ENCODE peak calls at places on chromosomes 6 and 20, in five cellular contexts. One of them, this sample, is unnamed.

GRCh38 chr20:3805594-3806264 is 9.6 kb downstream of the CDC25B start:
- DNase-seq in GM12878: no peak
- DNase-seq in HCT116: no peak
- DNase-seq in K562: peak
- DNase-seq in H1: no peak
- DNase-seq in this sample: no peak

GRCh38 chr6:112019619-112020018 is 34.3 kb upstream of the CCN6 start:
- DNase-seq in GM12878: no peak
- DNase-seq in H1: no peak
- DNase-seq in K562: no peak
- DNase-seq in HCT116: no peak
- DNase-seq in this sample: no peak

GRCh38 chr6:33426590-33427563 is 7.0 kb downstream of the SYNGAP1 start:
- DNase-seq in H1: no peak
- DNase-seq in HCT116: no peak
- DNase-seq in K562: peak
- DNase-seq in GM12878: no peak
- DNase-seq in this sample: no peak

GRCh38 chr6:126748141-126748540 is 370.3 kb upstream of the RSPO3 start:
- DNase-seq in GM12878: no peak
- DNase-seq in HCT116: no peak
- DNase-seq in H1: no peak
- DNase-seq in K562: no peak
- DNase-seq in this sample: no peak

GRCh38 chr6:47135772-47136171 is 93.6 kb upstream of the ADGRF1 start:
- DNase-seq in GM12878: no peak
- DNase-seq in HCT116: peak
- DNase-seq in K562: peak
- DNase-seq in H1: no peak
- DNase-seq in this sample: peak

GRCh38 chr6:134533991-134534390 is 216.1 kb upstream of the SGK1 start:
- DNase-seq in H1: no peak
- DNase-seq in K562: no peak
- DNase-seq in HCT116: no peak
- DNase-seq in GM12878: no peak
- DNase-seq in this sample: no peak

GRCh38 chr20:51720854-51721253 is 47.3 kb downstream of the ATP9A start:
- DNase-seq in HCT116: no peak
- DNase-seq in GM12878: no peak
- DNase-seq in H1: no peak
- DNase-seq in K562: no peak
- DNase-seq in this sample: no peak

GRCh38 chr6:95203153-95203754 is 374.1 kb upstream of the MANEA start:
- DNase-seq in K562: peak
- DNase-seq in H1: peak
- DNase-seq in GM12878: no peak
- DNase-seq in HCT116: peak
- DNase-seq in this sample: peak

GRCh38 chr6:53794073-53794719 is 609 bp upstream of the LRRC1 start:
- DNase-seq in K562: no peak
- DNase-seq in H1: no peak
- DNase-seq in HCT116: peak
- DNase-seq in GM12878: peak
- DNase-seq in this sample: peak

GRCh38 chr20:17225891-17226409 is 890 bp upstream of the PCSK2 start:
- DNase-seq in HCT116: no peak
- DNase-seq in GM12878: no peak
- DNase-seq in K562: no peak
- DNase-seq in H1: no peak
- DNase-seq in this sample: no peak
- TF ChIP-seq ZNF274 in HCT116: no peak
- TF ChIP-seq ZNF274 in GM12878: no peak
- TF ChIP-seq ZNF274 in K562: no peak
- TF ChIP-seq ZNF274 in H1: no peak
- TF ChIP-seq ZNF274 in this sample: no peak

GRCh38 chr20:58389324-58389967 is 417 bp downstream of the VAPB start:
- DNase-seq in GM12878: no peak
- DNase-seq in H1: no peak
- DNase-seq in HCT116: no peak
- DNase-seq in K562: peak
- DNase-seq in this sample: peak
- TF ChIP-seq POLR2A in GM12878: peak
- TF ChIP-seq POLR2A in H1: no peak
- TF ChIP-seq POLR2A in HCT116: no peak
- TF ChIP-seq POLR2A in K562: peak
- TF ChIP-seq POLR2A in this sample: no peak

DNA sequence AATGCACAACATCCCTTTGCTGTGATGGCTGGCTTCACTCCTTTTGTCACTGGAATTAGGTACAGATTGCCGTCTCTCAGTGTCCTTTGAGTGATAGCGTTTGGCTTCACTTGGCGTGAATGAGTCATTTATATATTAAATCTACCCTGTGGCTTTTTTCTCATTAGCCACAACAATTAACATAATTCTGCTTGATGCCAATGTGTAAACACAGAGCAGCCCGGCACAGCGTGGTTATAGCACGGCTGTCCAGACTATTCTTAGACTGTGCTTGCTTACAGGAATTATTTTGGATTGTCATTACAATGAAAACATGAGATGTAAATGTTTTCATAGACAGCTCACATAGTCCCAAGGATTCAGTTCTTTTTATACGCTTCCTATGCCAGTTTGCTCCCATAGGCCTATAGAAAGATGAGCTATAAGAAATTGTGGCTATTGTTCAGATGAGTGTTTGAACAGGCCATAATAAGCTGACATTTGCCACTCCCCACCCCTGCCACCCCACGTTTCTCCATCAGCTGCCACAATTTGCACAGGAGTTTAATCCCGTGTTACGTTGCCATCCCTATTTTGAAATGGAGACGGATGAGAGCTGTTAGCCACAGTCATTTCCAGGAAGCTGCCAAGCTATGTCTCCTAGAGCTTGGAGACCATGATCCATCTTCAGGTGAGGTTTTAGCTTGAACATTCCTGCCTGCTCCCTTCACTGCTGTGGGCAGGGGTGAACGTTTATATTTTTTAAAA is 65.9 kb downstream of the PPP1R14C start:
- DNase-seq in K562: no peak
- DNase-seq in GM12878: no peak
- DNase-seq in H1: no peak
- DNase-seq in HCT116: no peak
- DNase-seq in this sample: no peak
- TF ChIP-seq ZNF274 in K562: no peak
- TF ChIP-seq ZNF274 in GM12878: no peak
- TF ChIP-seq ZNF274 in H1: no peak
- TF ChIP-seq ZNF274 in HCT116: no peak
- TF ChIP-seq ZNF274 in this sample: no peak

GRCh38 chr20:62407221-62407992 is at the start of gene CABLES2:
- DNase-seq in K562: peak
- DNase-seq in HCT116: peak
- DNase-seq in GM12878: peak
- DNase-seq in H1: peak
- DNase-seq in this sample: peak
- TF ChIP-seq POLR2A in K562: peak
- TF ChIP-seq POLR2A in HCT116: no peak
- TF ChIP-seq POLR2A in GM12878: peak
- TF ChIP-seq POLR2A in H1: no peak
- TF ChIP-seq POLR2A in this sample: no peak

GRCh38 chr6:140636698-140637402 is 1262.4 kb upstream of the CITED2 start:
- DNase-seq in K562: no peak
- DNase-seq in GM12878: peak
- DNase-seq in HCT116: no peak
- DNase-seq in H1: peak
- DNase-seq in this sample: no peak
- TF ChIP-seq ZNF274 in K562: no peak
- TF ChIP-seq ZNF274 in GM12878: no peak
- TF ChIP-seq ZNF274 in HCT116: no peak
- TF ChIP-seq ZNF274 in H1: no peak
- TF ChIP-seq ZNF274 in this sample: no peak

DNA sequence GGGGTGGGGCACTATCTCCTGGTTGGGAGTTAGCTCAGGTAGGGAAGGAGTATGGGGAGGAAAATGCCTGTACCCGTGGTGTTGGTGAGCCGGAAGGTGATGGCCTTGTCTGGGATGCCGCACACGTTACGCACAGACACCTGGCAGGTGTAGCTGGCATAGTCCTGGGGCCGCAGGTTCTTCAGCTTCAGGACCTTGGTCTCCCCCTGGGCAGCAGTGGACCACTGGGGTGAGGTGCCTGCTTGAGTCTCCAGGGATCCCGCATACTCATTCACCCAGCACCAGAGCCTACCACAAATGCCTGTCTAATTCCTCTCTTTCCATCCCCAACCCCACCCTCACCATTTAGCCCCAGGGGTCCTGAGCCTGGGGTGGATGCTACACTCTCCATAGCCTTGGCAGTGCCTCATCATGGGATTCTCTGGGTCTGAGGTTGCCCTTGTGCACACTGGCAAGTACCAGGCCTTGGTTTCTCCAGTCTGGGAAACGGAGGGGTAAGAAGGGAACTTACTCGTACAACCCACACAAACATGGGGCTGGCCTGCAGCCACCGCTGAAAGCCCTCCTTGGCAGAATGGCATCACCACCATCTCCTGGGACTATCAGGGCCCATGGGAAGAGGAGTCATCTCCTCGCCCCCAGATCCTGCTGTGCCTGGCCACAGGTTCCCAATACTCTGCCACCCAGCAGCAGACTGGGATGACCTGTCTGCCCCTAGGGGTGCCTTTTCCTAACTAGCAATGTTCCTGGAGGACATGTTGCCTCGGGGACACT is 42.8 kb downstream of the MDGA1 start:
- DNase-seq in K562: no peak
- DNase-seq in GM12878: no peak
- DNase-seq in HCT116: no peak
- DNase-seq in H1: no peak
- DNase-seq in this sample: no peak
- TF ChIP-seq POLR2A in K562: no peak
- TF ChIP-seq POLR2A in GM12878: no peak
- TF ChIP-seq POLR2A in HCT116: no peak
- TF ChIP-seq POLR2A in H1: no peak
- TF ChIP-seq POLR2A in this sample: no peak

DNA sequence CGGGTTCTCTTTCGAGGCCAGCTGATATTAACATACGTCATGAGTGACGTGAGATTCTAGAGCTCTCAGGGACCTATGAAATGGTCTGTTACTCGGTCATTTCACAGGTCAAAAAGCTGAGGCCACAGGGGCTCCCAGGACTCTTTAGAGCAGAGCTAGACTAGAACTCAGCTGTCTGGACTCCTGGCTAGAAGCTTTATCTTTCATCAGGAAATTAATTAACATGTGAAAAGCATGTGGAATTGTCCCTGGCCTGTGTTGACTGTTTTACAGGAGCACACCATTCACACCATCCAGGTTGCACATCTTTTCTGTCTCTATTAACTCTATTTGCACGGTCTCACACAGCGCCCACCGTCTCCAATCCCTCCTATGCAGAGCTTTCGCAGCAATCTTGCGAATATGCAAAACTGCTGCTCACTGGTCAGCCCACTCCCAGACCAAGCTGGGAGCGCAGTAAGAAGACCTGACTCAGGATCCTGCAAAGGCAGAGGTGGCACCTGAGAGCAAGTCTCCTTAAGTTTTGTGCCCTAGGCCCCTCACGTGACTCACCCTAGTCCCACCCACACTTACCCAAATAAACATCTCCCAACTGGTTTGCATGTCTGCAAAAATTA is 522.5 kb downstream of the CD83 start:
- DNase-seq in HCT116: no peak
- DNase-seq in K562: no peak
- DNase-seq in GM12878: no peak
- DNase-seq in H1: no peak
- DNase-seq in this sample: no peak
- TF ChIP-seq ZNF274 in HCT116: no peak
- TF ChIP-seq ZNF274 in K562: no peak
- TF ChIP-seq ZNF274 in GM12878: no peak
- TF ChIP-seq ZNF274 in H1: no peak
- TF ChIP-seq ZNF274 in this sample: no peak

GRCh38 chr6:10528170-10528981 is 7.2 kb downstream of the GCNT2 start:
- DNase-seq in H1: no peak
- DNase-seq in HCT116: no peak
- DNase-seq in K562: no peak
- DNase-seq in GM12878: peak
- DNase-seq in this sample: peak
- TF ChIP-seq POLR2A in H1: no peak
- TF ChIP-seq POLR2A in HCT116: no peak
- TF ChIP-seq POLR2A in K562: no peak
- TF ChIP-seq POLR2A in GM12878: peak
- TF ChIP-seq POLR2A in this sample: peak

GRCh38 chr6:109441069-109441816 is 719 bp downstream of the SMPD2 start:
- DNase-seq in K562: peak
- DNase-seq in GM12878: no peak
- DNase-seq in H1: no peak
- DNase-seq in HCT116: no peak
- DNase-seq in this sample: peak
- TF ChIP-seq ZNF274 in K562: no peak
- TF ChIP-seq ZNF274 in GM12878: no peak
- TF ChIP-seq ZNF274 in H1: no peak
- TF ChIP-seq ZNF274 in HCT116: no peak
- TF ChIP-seq ZNF274 in this sample: peak

GRCh38 chr6:35139924-35140524 is 1.1 kb downstream of the TCP11 start:
- DNase-seq in H1: no peak
- DNase-seq in HCT116: peak
- DNase-seq in GM12878: peak
- DNase-seq in K562: peak
- DNase-seq in this sample: peak
- TF ChIP-seq POLR2A in H1: no peak
- TF ChIP-seq POLR2A in HCT116: no peak
- TF ChIP-seq POLR2A in GM12878: no peak
- TF ChIP-seq POLR2A in K562: no peak
- TF ChIP-seq POLR2A in this sample: no peak

This sample was measured in HepG2.